ENCODE peak calls at places on chromosomes 5 and 9, in ten cellular contexts. B, M, D, Z, I, C, W, R, T and J are unnamed samples.

GRCh38 chr9:94911211-94911610 is 184.7 kb downstream of the AOPEP start:
- DNase-seq in D (no peak), T (no peak), Z (no peak), C (no peak), W (no peak), M (no peak), B (no peak), R (no peak), I (no peak), J (no peak)

GRCh38 chr5:2492476-2492875 is 259.0 kb downstream of the IRX2 start:
- DNase-seq in R (no peak), D (no peak), I (no peak), M (no peak), C (no peak), B (no peak), Z (no peak), W (no peak), T (no peak), J (no peak)

GRCh38 chr5:95284512-95285405 is at the start of gene MCTP1:
- DNase-seq in D (peak; percentile 27), Z (peak; percentile 59), R (peak; percentile 15), W (no peak), M (no peak), I (peak; percentile 39), B (no peak), C (no peak), T (peak; percentile 23), J (peak; percentile 89)

GRCh38 chr9:129027224-129027684 is 877 bp downstream of the SH3GLB2 start:
- DNase-seq in T (no peak), R (no peak), Z (no peak), M (no peak), I (no peak), D (no peak), W (no peak), C (no peak), B (no peak), J (no peak)

GRCh38 chr5:42691413-42691861 is 65.2 kb upstream of the CCDC152 start:
- DNase-seq in C (no peak), T (no peak), M (no peak), W (no peak), Z (no peak), I (no peak), D (no peak), B (no peak), R (peak; percentile 44), J (peak; percentile 44)

GRCh38 chr5:133236541-133236951 is 184.7 kb downstream of the HSPA4 start:
- DNase-seq in C (no peak), I (no peak), W (no peak), Z (no peak), D (no peak), R (no peak), M (no peak), T (no peak), B (no peak), J (no peak)

GRCh38 chr9:79542735-79543504 is 28.8 kb upstream of the TLE4 start:
- DNase-seq in B (no peak), W (no peak), Z (no peak), R (no peak), C (no peak), D (no peak), M (no peak), T (no peak), I (no peak), J (no peak)

GRCh38 chr5:143002459-143003327 is 232.5 kb downstream of the ARHGAP26 start:
- DNase-seq in C (peak; percentile 23), M (peak; percentile 88), T (peak; percentile 30), I (peak; percentile 32), B (peak; percentile 67), R (no peak), Z (no peak), D (peak; percentile 99), W (peak; percentile 87), J (no peak)

GRCh38 chr5:177378884-177379883 is 5.0 kb upstream of the SLC34A1 start:
- DNase-seq in C (no peak), M (no peak), D (peak; percentile 56), I (no peak), R (no peak), T (peak; percentile 75), Z (no peak), B (no peak), W (no peak), J (no peak)

GRCh38 chr5:171493646-171494393 is 74.4 kb downstream of the FGF18 start:
- DNase-seq in M (no peak), D (no peak), I (no peak), Z (no peak), T (no peak), W (no peak), C (no peak), B (no peak), R (no peak), J (no peak)

GRCh38 chr5:65663804-65664521 is 39.1 kb downstream of the SHLD3 start:
- DNase-seq in M (no peak), R (no peak), B (no peak), I (peak; percentile 49), D (peak; percentile 2), W (no peak), T (peak; percentile 43), Z (no peak), C (no peak), J (no peak)

GRCh38 chr5:132472431-132472830 is 18.1 kb downstream of the IRF1 start:
- DNase-seq in T (no peak), M (no peak), C (no peak), I (no peak), W (no peak), D (no peak), R (no peak), Z (no peak), B (no peak), J (no peak)

GRCh38 chr9:105281926-105282325 is 37.5 kb downstream of the SLC44A1 start:
- DNase-seq in B (no peak), R (no peak), I (no peak), Z (no peak), D (no peak), W (no peak), C (no peak), T (peak; percentile 53), M (no peak), J (no peak)

GRCh38 chr9:123475407-123475806 is 119.4 kb downstream of the CRB2 start:
- DNase-seq in D (no peak), W (no peak), I (no peak), T (no peak), M (no peak), B (no peak), Z (no peak), C (no peak), R (no peak), J (no peak)

GRCh38 chr5:29720954-29721353 is 1472.5 kb upstream of the CDH6 start:
- DNase-seq in W (no peak), M (no peak), T (no peak), C (no peak), B (no peak), D (no peak), R (no peak), Z (no peak), I (no peak), J (no peak)